ENCODE peak calls at places on chromosome 12, in six cellular contexts. I is upper lobe of right lung; Y is H9; K is activated naive CD4-positive, alpha-beta T cell treated with Interleukin-2 at 50 U/mL for 16 hours; D is T-helper 2 cell; B is SW480. L is an unnamed sample.

GRCh38 chr12:94643585-94643984 is 6.8 kb downstream of the TMCC3 start:
- DNase-seq in I (no peak), Y (no peak), D (no peak), B (no peak), K (no peak), L (no peak)

GRCh38 chr12:130873106-130873795 is 1.4 kb downstream of the RAN start:
- DNase-seq in Y (no peak), B (no peak), K (no peak), D (no peak), I (no peak), L (no peak)

GRCh38 chr12:52037248-52037861 is 13.9 kb upstream of the NR4A1 start:
- DNase-seq in B (no peak), D (no peak), K (no peak), I (peak; percentile 76), Y (peak; percentile 61), L (no peak)

GRCh38 chr12:13347241-13348043 is 150.9 kb downstream of the EMP1 start:
- DNase-seq in Y (no peak), B (peak; percentile 80), I (no peak), D (no peak), K (peak; percentile 60), L (no peak)

GRCh38 chr12:93273834-93274705 is 103.7 kb upstream of the NUDT4 start:
- DNase-seq in K (no peak), I (no peak), Y (no peak), D (no peak), B (peak; percentile 94), L (no peak)

GRCh38 chr12:111185889-111186227 is 183.0 kb downstream of the PHETA1 start:
- DNase-seq in I (no peak), B (no peak), D (no peak), K (no peak), Y (no peak), L (no peak)

GRCh38 chr12:112705037-112705632 is 86.4 kb upstream of the RPH3A start:
- DNase-seq in I (no peak), D (no peak), Y (no peak), B (peak; percentile 11), K (no peak), L (no peak)

GRCh38 chr12:80715850-80716249 is 862 bp upstream of the MYF5 start:
- DNase-seq in Y (no peak), I (no peak), D (no peak), K (no peak), B (no peak), L (no peak)

GRCh38 chr12:79844693-79845092 is 90.2 kb downstream of the PPP1R12A start:
- DNase-seq in K (no peak), Y (peak; percentile 50), B (peak; percentile 1), I (no peak), D (no peak), L (no peak)

GRCh38 chr12:87323369-87323768 is 705.8 kb downstream of the C12orf50 start:
- DNase-seq in B (no peak), Y (no peak), D (no peak), K (no peak), I (no peak), L (no peak)

GRCh38 chr12:10354502-10354901 is 35.3 kb downstream of the KLRK1 start:
- DNase-seq in I (no peak), K (no peak), Y (peak; percentile 57), B (no peak), D (no peak), L (no peak)

GRCh38 chr12:52323416-52324067 is 2.3 kb upstream of the KRT83 start:
- DNase-seq in Y (no peak), I (no peak), D (no peak), B (no peak), K (no peak), L (no peak)

GRCh38 chr12:4781212-4781611 is 61.0 kb downstream of the GALNT8 start:
- DNase-seq in I (no peak), D (no peak), B (peak; percentile 72), Y (no peak), K (no peak), L (no peak)

GRCh38 chr12:107560194-107560905 is 125.2 kb upstream of the PWP1 start:
- DNase-seq in B (peak; percentile 1), Y (peak; percentile 69), I (no peak), D (no peak), K (no peak), L (no peak)

GRCh38 chr12:11656550-11656949 is 7.1 kb downstream of the ETV6 start:
- DNase-seq in Y (no peak), I (no peak), D (no peak), K (no peak), B (no peak), L (no peak)

GRCh38 chr12:76307083-76307482 is 41.1 kb downstream of the BBS10 start:
- DNase-seq in B (no peak), K (no peak), I (no peak), D (no peak), Y (no peak), L (no peak)

GRCh38 chr12:32819424-32819823 is 63.7 kb upstream of the YARS2 start:
- DNase-seq in D (no peak), I (no peak), Y (no peak), B (no peak), K (no peak), L (no peak)

GRCh38 chr12:121799842-121800693 is 3.7 kb upstream of the SETD1B start:
- DNase-seq in B (peak; percentile 90), K (peak; percentile 81), I (peak; percentile 97), D (peak; percentile 46), Y (peak; percentile 84), L (peak; percentile 70)

GRCh38 chr12:127150028-127150427 is 1116.9 kb upstream of the TMEM132C start:
- DNase-seq in D (no peak), I (no peak), Y (no peak), B (no peak), K (no peak), L (no peak)

GRCh38 chr12:128269108-128269713 is 2.2 kb downstream of the TMEM132C start:
- DNase-seq in K (no peak), Y (no peak), D (no peak), I (no peak), B (no peak), L (no peak)

GRCh38 chr12:123530683-123531082 is 2.8 kb downstream of the RILPL1 start:
- DNase-seq in D (no peak), K (no peak), I (no peak), B (no peak), Y (no peak), L (no peak)